ENCODE peak calls at places on chromosomes 4 and X, in nine cellular contexts. V, U, B, W, F, S, T, M and E are unnamed samples.

GRCh38 chr4:80592950-80593349 is 257.4 kb downstream of the CFAP299 start:
- DNase-seq in M (peak; percentile 0), F (no peak), V (no peak), S (no peak), B (no peak), U (no peak), T (no peak), W (no peak), E (no peak)

GRCh38 chr4:6758732-6759131 is 23.8 kb upstream of the KIAA0232 start:
- DNase-seq in F (no peak), U (no peak), B (no peak), V (no peak), T (no peak), S (no peak), W (no peak), M (peak; percentile 49), E (no peak)

GRCh38 chr4:54958236-54958635 is 167.2 kb downstream of the KDR start:
- DNase-seq in F (no peak), T (no peak), W (no peak), B (no peak), M (no peak), U (no peak), S (no peak), V (no peak), E (no peak)

GRCh38 chrX:74505437-74505836 is 84.1 kb downstream of the SLC16A2 start:
- DNase-seq in F (no peak), S (no peak), W (no peak), U (no peak), T (no peak), V (no peak), M (no peak), B (no peak), E (no peak)

GRCh38 chrX:39915081-39915480 is 182.7 kb downstream of the BCOR start:
- DNase-seq in S (no peak), M (no peak), F (no peak), W (no peak), V (no peak), T (no peak), U (no peak), B (no peak), E (no peak)

GRCh38 chr4:6892190-6892908 is 17.3 kb upstream of the TBC1D14 start:
- DNase-seq in M (peak; percentile 86), F (no peak), U (peak; percentile 51), S (no peak), T (no peak), B (no peak), W (no peak), V (no peak), E (no peak)

GRCh38 chr4:47639531-47639930 is 154.5 kb downstream of the ATP10D start:
- DNase-seq in F (no peak), B (no peak), V (no peak), M (no peak), W (no peak), S (no peak), T (no peak), U (no peak), E (no peak)

GRCh38 chrX:41779058-41779564 is 55.1 kb downstream of the GPR82 start:
- DNase-seq in M (peak; percentile 79), U (no peak), S (no peak), T (no peak), V (peak; percentile 76), F (peak; percentile 32), W (no peak), B (no peak), E (no peak)

GRCh38 chr4:112647785-112648184 is 10.8 kb downstream of the LARP7 start:
- DNase-seq in M (no peak), W (no peak), S (no peak), B (no peak), U (no peak), V (no peak), F (no peak), T (no peak), E (no peak)

GRCh38 chrX:34942496-34942895 is at the start of gene FAM47B:
- DNase-seq in B (no peak), S (no peak), M (no peak), T (no peak), V (no peak), U (no peak), W (no peak), F (no peak), E (no peak)

GRCh38 chrX:10537308-10537707 is 83.1 kb downstream of the MID1 start:
- DNase-seq in U (no peak), S (no peak), M (no peak), W (no peak), V (no peak), B (no peak), T (no peak), F (no peak), E (no peak)

GRCh38 chrX:104921606-104922205 is 298.8 kb downstream of the TEX13A start:
- DNase-seq in W (no peak), U (no peak), S (no peak), F (no peak), V (no peak), M (no peak), B (no peak), T (no peak), E (no peak)

GRCh38 chr4:82965763-82966162 is 44.9 kb downstream of the LIN54 start:
- DNase-seq in V (no peak), W (no peak), S (no peak), U (no peak), M (no peak), T (no peak), B (no peak), F (no peak), E (no peak)

GRCh38 chr4:74056858-74057562 is 18.5 kb upstream of the CXCL3 start:
- DNase-seq in B (no peak), S (no peak), V (no peak), W (no peak), T (no peak), F (no peak), U (no peak), M (peak; percentile 71), E (no peak)

GRCh38 chrX:134174859-134175258 is 62.1 kb upstream of the CCDC160 start:
- DNase-seq in U (no peak), M (no peak), V (no peak), W (no peak), S (no peak), T (no peak), F (peak; percentile 39), B (no peak), E (no peak)

GRCh38 chr4:15034071-15034764 is 31.9 kb downstream of the CPEB2 start:
- DNase-seq in S (no peak), B (no peak), M (no peak), W (no peak), F (no peak), U (peak; percentile 13), V (no peak), T (no peak), E (no peak)

GRCh38 chrX:111511477-111511876 is at the start of gene SERTM2:
- DNase-seq in W (no peak), U (no peak), V (no peak), B (no peak), S (peak; percentile 3), T (no peak), M (no peak), F (no peak), E (no peak)

GRCh38 chrX:139831017-139831416 is 101.8 kb downstream of the ATP11C start:
- DNase-seq in U (no peak), W (no peak), B (no peak), M (no peak), T (no peak), F (peak; percentile 3), S (no peak), V (no peak), E (no peak)

GRCh38 chr4:163622351-163623051 is 128.0 kb downstream of the TMA16 start:
- DNase-seq in M (no peak), T (no peak), S (no peak), F (no peak), V (no peak), U (no peak), B (no peak), W (no peak), E (no peak)

GRCh38 chr4:156838761-156839160 is 132.8 kb downstream of the PDGFC start:
- DNase-seq in U (no peak), B (no peak), W (no peak), F (no peak), T (no peak), V (no peak), S (peak; percentile 2), M (no peak), E (no peak)

GRCh38 chr4:112966701-112967100 is 82.8 kb upstream of the ANK2 start:
- DNase-seq in T (no peak), W (no peak), S (no peak), M (no peak), U (no peak), F (no peak), V (no peak), B (no peak), E (no peak)

GRCh38 chrX:3713225-3713936 is at the start of gene PRKX:
- DNase-seq in V (peak; percentile 7), W (peak; percentile 64), B (peak; percentile 23), T (peak; percentile 11), S (no peak), M (peak; percentile 61), U (peak; percentile 26), F (no peak), E (no peak)

GRCh38 chr4:120723105-120723504 is 199.4 kb downstream of the PRDM5 start:
- DNase-seq in T (no peak), S (no peak), F (no peak), W (no peak), V (no peak), M (no peak), U (no peak), B (no peak), E (no peak)

GRCh38 chr4:149344436-149344835 is 471.2 kb downstream of the IQCM start:
- DNase-seq in F (no peak), W (no peak), T (no peak), U (no peak), S (no peak), B (no peak), V (no peak), M (no peak), E (no peak)

GRCh38 chr4:158255727-158256324 is 45.5 kb downstream of the TMEM144 start:
- DNase-seq in F (peak; percentile 62), W (no peak), T (no peak), U (peak; percentile 7), M (peak; percentile 41), S (no peak), B (no peak), V (no peak), E (peak; percentile 43)

GRCh38 chr4:150588341-150588740 is 6.4 kb downstream of the MAB21L2 start:
- DNase-seq in W (no peak), V (no peak), T (no peak), B (no peak), F (no peak), U (no peak), S (no peak), M (no peak), E (no peak)

GRCh38 chrX:15236146-15236545 is 33.7 kb downstream of the ASB9 start:
- DNase-seq in V (no peak), F (no peak), B (no peak), S (no peak), U (no peak), T (no peak), M (no peak), W (no peak), E (no peak)

GRCh38 chr4:145618210-145618911 is 824 bp upstream of the MMAA start:
- DNase-seq in W (no peak), T (no peak), U (no peak), S (no peak), V (no peak), B (no peak), F (no peak), M (peak; percentile 9), E (no peak)

GRCh38 chr4:156825074-156825473 is 146.5 kb downstream of the PDGFC start:
- DNase-seq in M (no peak), F (no peak), B (no peak), V (no peak), W (no peak), S (no peak), U (no peak), T (no peak), E (no peak)

GRCh38 chr4:111671756-111672155 is 473.5 kb upstream of the FAM241A start:
- DNase-seq in W (no peak), T (no peak), S (no peak), B (no peak), M (no peak), F (no peak), V (no peak), U (no peak), E (no peak)

GRCh38 chr4:1459664-1460511 is 53.6 kb upstream of the NKX1-1 start:
- DNase-seq in V (no peak), F (no peak), S (no peak), B (no peak), U (no peak), W (no peak), M (no peak), T (no peak), E (no peak)